ENCODE peak calls at places on chromosomes 7 and 10, in five cellular contexts. U, Q, X, H and T are unnamed samples.

GRCh38 chr10:35398355-35398754 is 62.0 kb downstream of the CCNY start:
- DNase-seq in U (no peak), Q (no peak), X (no peak), H (peak; percentile 57), T (no peak)

GRCh38 chr10:48390933-48391845 is 84.7 kb downstream of the MAPK8 start:
- DNase-seq in U (no peak), Q (no peak), X (no peak), H (peak; percentile 79), T (no peak)

GRCh38 chr10:101258179-101258885 is 29.1 kb upstream of the LBX1 start:
- DNase-seq in U (no peak), Q (no peak), X (no peak), H (no peak), T (no peak)

GRCh38 chr10:29435809-29436501 is 147.1 kb downstream of the LYZL1 start:
- DNase-seq in U (no peak), Q (no peak), X (no peak), H (peak; percentile 75), T (no peak)

GRCh38 chr7:140924019-140924820 is 509 bp downstream of the BRAF start:
- DNase-seq in U (peak; percentile 77), Q (peak; percentile 75), X (peak; percentile 77), H (peak; percentile 68), T (peak; percentile 75)

GRCh38 chr10:98292976-98293375 is 25.0 kb upstream of the LOXL4 start:
- DNase-seq in U (no peak), Q (no peak), X (no peak), H (no peak), T (no peak)

GRCh38 chr7:229184-229964 is 37.0 kb downstream of the FAM20C start:
- DNase-seq in U (peak; percentile 41), Q (no peak), X (peak; percentile 88), H (peak; percentile 97), T (no peak)

GRCh38 chr7:78496226-78496625 is 697.7 kb downstream of the PHTF2 start:
- DNase-seq in U (no peak), Q (no peak), X (no peak), H (no peak), T (no peak)

GRCh38 chr7:113796557-113796956 is 122.3 kb downstream of the PPP1R3A start:
- DNase-seq in U (no peak), Q (no peak), X (no peak), H (peak; percentile 92), T (no peak)

GRCh38 chr10:6592080-6592479 is 12.0 kb upstream of the PRKCQ start:
- DNase-seq in U (no peak), Q (no peak), X (no peak), H (no peak), T (no peak)

GRCh38 chr10:133134411-133135115 is 25.5 kb upstream of the KNDC1 start:
- DNase-seq in U (no peak), Q (no peak), X (peak; percentile 7), H (no peak), T (no peak)

GRCh38 chr7:30934225-30934624 is 22.6 kb downstream of the AQP1 start:
- DNase-seq in U (no peak), Q (no peak), X (no peak), H (no peak), T (no peak)

GRCh38 chr7:7290429-7291122 is 108.2 kb downstream of the C1GALT1 start:
- DNase-seq in U (no peak), Q (no peak), X (no peak), H (no peak), T (no peak)

GRCh38 chr10:52729259-52730104 is 43.1 kb downstream of the MBL2 start:
- DNase-seq in U (no peak), Q (no peak), X (no peak), H (peak; percentile 43), T (no peak)

GRCh38 chr10:110679633-110680472 is 35.7 kb downstream of the RBM20 start:
- DNase-seq in U (no peak), Q (no peak), X (no peak), H (no peak), T (no peak)

GRCh38 chr7:36360244-36360643 is 29.4 kb upstream of the ANLN start:
- DNase-seq in U (no peak), Q (no peak), X (no peak), H (no peak), T (no peak)

GRCh38 chr7:44454348-44454747 is 36.1 kb downstream of the NUDCD3 start:
- DNase-seq in U (no peak), Q (no peak), X (no peak), H (no peak), T (no peak)

GRCh38 chr7:43781726-43782607 is 23.5 kb downstream of the BLVRA start:
- DNase-seq in U (peak; percentile 20), Q (no peak), X (no peak), H (peak; percentile 62), T (no peak)

GRCh38 chr10:48467669-48468068 is 137.2 kb downstream of the ARHGAP22 start:
- DNase-seq in U (peak; percentile 4), Q (no peak), X (no peak), H (no peak), T (no peak)

GRCh38 chr10:114821915-114822770 is 563 bp downstream of the FHIP2A start:
- DNase-seq in U (peak; percentile 47), Q (peak; percentile 54), X (peak; percentile 58), H (peak; percentile 14), T (no peak)

GRCh38 chr7:157499121-157499834 is 162.5 kb downstream of the DNAJB6 start:
- DNase-seq in U (no peak), Q (no peak), X (no peak), H (no peak), T (no peak)

GRCh38 chr7:2873146-2873545 is 29.0 kb upstream of the GNA12 start:
- DNase-seq in U (no peak), Q (no peak), X (no peak), H (no peak), T (no peak)

GRCh38 chr10:79984851-79985250 is 35.9 kb upstream of the SFTPD start:
- DNase-seq in U (no peak), Q (no peak), X (no peak), H (no peak), T (no peak)

GRCh38 chr7:29482056-29482455 is 81.6 kb upstream of the PRR15 start:
- DNase-seq in U (no peak), Q (no peak), X (no peak), H (no peak), T (no peak)

GRCh38 chr10:10804998-10805737 is 212.5 kb upstream of the CELF2 start:
- DNase-seq in U (peak; percentile 80), Q (no peak), X (no peak), H (peak; percentile 77), T (no peak)

GRCh38 chr10:78992333-78992732 is 76.4 kb upstream of the ZMIZ1 start:
- DNase-seq in U (no peak), Q (no peak), X (no peak), H (no peak), T (no peak)

GRCh38 chr10:73591935-73592699 is 975 bp upstream of the USP54 start:
- DNase-seq in U (peak; percentile 93), Q (peak; percentile 49), X (no peak), H (no peak), T (no peak)

GRCh38 chr7:2802504-2803341 is 41.4 kb downstream of the GNA12 start:
- DNase-seq in U (no peak), Q (no peak), X (peak; percentile 43), H (peak; percentile 72), T (no peak)

GRCh38 chr7:45661302-45661995 is 87.3 kb downstream of the ADCY1 start:
- DNase-seq in U (peak; percentile 6), Q (no peak), X (no peak), H (no peak), T (no peak)

GRCh38 chr7:25849361-25850184 is 302.4 kb upstream of the NFE2L3 start:
- DNase-seq in U (no peak), Q (no peak), X (peak; percentile 53), H (peak; percentile 91), T (no peak)

GRCh38 chr7:411677-412312 is 107.9 kb downstream of the PDGFA start:
- DNase-seq in U (no peak), Q (no peak), X (no peak), H (no peak), T (no peak)

GRCh38 chr10:86967481-86967941 is 771 bp upstream of the ADIRF start:
- DNase-seq in U (peak; percentile 26), Q (no peak), X (peak; percentile 44), H (no peak), T (no peak)

GRCh38 chr10:93199221-93199681 is 125.6 kb downstream of the CYP26A1 start:
- DNase-seq in U (peak; percentile 78), Q (no peak), X (peak; percentile 26), H (peak; percentile 39), T (no peak)

GRCh38 chr10:109374215-109374614 is 549.1 kb downstream of the XPNPEP1 start:
- DNase-seq in U (no peak), Q (no peak), X (no peak), H (peak; percentile 78), T (no peak)

GRCh38 chr10:62095341-62096071 is 173.1 kb downstream of the RTKN2 start:
- DNase-seq in U (peak; percentile 15), Q (no peak), X (no peak), H (peak; percentile 69), T (no peak)

DNA sequence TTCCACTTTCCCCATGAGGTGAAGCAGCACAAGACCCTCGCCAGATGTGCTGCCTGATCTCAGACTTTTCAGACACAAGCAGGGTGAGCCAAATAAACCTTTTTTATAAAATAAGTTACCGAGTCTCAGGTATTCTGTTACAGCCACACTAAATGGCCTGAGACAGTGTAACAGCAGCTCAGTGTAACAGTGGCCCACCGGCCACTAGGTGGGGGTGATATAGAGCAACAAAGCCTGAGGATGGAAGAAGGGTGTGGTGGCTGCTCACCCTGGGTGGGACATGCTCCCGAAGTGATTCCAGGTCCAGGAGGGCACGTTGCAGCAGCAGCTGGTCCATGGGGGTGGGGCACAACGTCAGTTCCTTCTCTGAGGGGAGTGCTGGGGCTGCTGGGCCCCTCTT is 44.6 kb downstream of the BMS1 start:
- DNase-seq in U (no peak), Q (peak; percentile 24), X (no peak), H (no peak), T (no peak)
- TF ChIP-seq CTCF in U (no peak), Q (no peak), X (no peak), H (no peak), T (no peak)

DNA sequence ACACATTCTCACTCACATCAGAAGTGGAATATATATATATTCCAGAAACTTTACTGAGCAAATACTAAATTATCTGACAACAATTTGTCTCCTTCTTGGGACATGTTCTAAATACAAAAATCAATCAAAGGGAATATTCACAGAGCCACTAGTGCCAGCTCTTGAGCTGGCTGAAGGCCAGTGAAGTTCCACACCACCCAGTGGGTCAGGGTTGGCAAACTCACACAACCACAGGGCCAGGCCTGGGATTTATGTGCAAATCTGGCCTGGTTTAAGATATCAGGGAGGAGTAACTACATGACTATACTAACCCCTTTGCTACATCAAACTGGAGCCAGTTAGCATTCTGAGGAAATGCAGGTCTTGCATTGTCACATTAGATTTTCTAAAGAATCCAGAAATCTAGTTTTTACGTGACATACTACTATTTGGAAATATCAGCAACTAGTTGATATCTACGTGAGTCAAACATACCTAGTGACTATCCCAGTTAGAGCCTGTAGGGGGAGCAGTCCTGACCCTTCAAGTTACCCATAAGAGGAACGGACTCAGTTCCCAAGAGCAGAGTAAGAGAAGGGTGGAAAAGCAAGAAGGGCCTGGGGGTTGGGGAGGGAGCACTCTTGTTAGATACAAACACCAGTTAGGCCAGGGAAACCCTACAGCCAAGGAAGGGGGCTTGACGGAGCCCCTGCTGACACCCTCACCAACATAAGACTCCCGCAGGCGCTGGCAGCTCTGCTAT is 600.4 kb downstream of the KCNMA1 start:
- DNase-seq in U (no peak), Q (peak; percentile 24), X (no peak), H (no peak), T (no peak)
- TF ChIP-seq CTCF in U (peak; percentile 48), Q (peak; percentile 86), X (no peak), H (peak; percentile 28), T (no peak)

GRCh38 chr10:127944256-127944655 is 37.4 kb downstream of the PTPRE start:
- DNase-seq in U (no peak), Q (no peak), X (no peak), H (no peak), T (no peak)
- TF ChIP-seq CTCF in U (no peak), Q (no peak), X (no peak), H (no peak), T (no peak)

GRCh38 chr7:22822486-22823141 is at the start of gene TOMM7:
- DNase-seq in U (peak; percentile 90), Q (peak; percentile 83), X (peak; percentile 91), H (peak; percentile 97), T (peak; percentile 84)
- TF ChIP-seq CTCF in U (peak; percentile 40), Q (no peak), X (peak; percentile 54), H (peak; percentile 53), T (no peak)